ENCODE peak calls at places on chromosome 4, in ten cellular contexts. J is upper lobe of right lung, C is Caco-2, K is tibial nerve, V is left ventricle myocardium inferior, U is GM10248, Q is cardiac fibroblast, M is Panc1, F is progenitor cell of endocrine pancreas, H is mammary epithelial cell. S is an unnamed sample.

GRCh38 chr4:94545296-94545695 is 93.6 kb downstream of the PDLIM5 start:
- DNase-seq in F (no peak), H (peak; percentile 64), K (no peak), Q (peak; percentile 61), J (no peak), V (no peak), C (no peak), M (no peak), U (no peak), S (no peak)

GRCh38 chr4:54085284-54085683 is 14.7 kb upstream of the GSX2 start:
- DNase-seq in K (peak; percentile 77), U (no peak), J (no peak), H (peak; percentile 93), M (peak; percentile 88), C (no peak), Q (peak; percentile 84), V (no peak), F (no peak), S (peak; percentile 78)

GRCh38 chr4:123393696-123394095 is 2.9 kb upstream of the SPRY1 start:
- DNase-seq in Q (no peak), C (no peak), F (no peak), M (no peak), U (no peak), H (no peak), K (no peak), J (no peak), V (no peak), S (no peak)

GRCh38 chr4:124907881-124908280 is 195.3 kb upstream of the ANKRD50 start:
- DNase-seq in F (no peak), Q (peak; percentile 70), J (no peak), K (no peak), C (no peak), H (no peak), U (no peak), V (no peak), M (no peak), S (no peak)

GRCh38 chr4:90786602-90787001 is 659.4 kb downstream of the CCSER1 start:
- DNase-seq in J (no peak), Q (no peak), H (no peak), V (no peak), K (no peak), F (no peak), M (no peak), U (no peak), C (no peak), S (no peak)

GRCh38 chr4:7350396-7350795 is 84.3 kb downstream of the PSAPL1 start:
- DNase-seq in H (no peak), Q (no peak), V (peak; percentile 10), C (no peak), F (no peak), K (no peak), U (no peak), J (no peak), M (no peak), S (no peak)

GRCh38 chr4:158450741-158451140 is 70.9 kb upstream of the RXFP1 start:
- DNase-seq in H (no peak), F (no peak), U (no peak), J (no peak), M (no peak), K (no peak), C (no peak), V (no peak), Q (no peak), S (no peak)

GRCh38 chr4:26459756-26460530 is 30.3 kb downstream of the CCKAR start:
- DNase-seq in K (no peak), U (no peak), F (no peak), M (no peak), V (no peak), Q (no peak), J (no peak), C (no peak), H (no peak), S (peak; percentile 77)

GRCh38 chr4:6063684-6064083 is 45.5 kb upstream of the C4orf50 start:
- DNase-seq in V (no peak), M (no peak), F (no peak), Q (no peak), J (peak; percentile 58), U (no peak), K (no peak), H (no peak), C (no peak), S (no peak)

GRCh38 chr4:184471872-184472539 is 2.3 kb downstream of the IRF2 start:
- DNase-seq in Q (peak; percentile 26), J (no peak), C (no peak), U (peak; percentile 28), K (no peak), H (no peak), M (no peak), F (no peak), V (no peak), S (no peak)

GRCh38 chr4:139902328-139903217 is 237.0 kb downstream of the MGST2 start:
- DNase-seq in M (no peak), Q (no peak), H (no peak), J (no peak), V (no peak), K (no peak), C (no peak), F (no peak), U (no peak), S (no peak)

GRCh38 chr4:6855692-6856297 is 53.8 kb upstream of the TBC1D14 start:
- DNase-seq in K (no peak), U (peak; percentile 68), V (no peak), M (no peak), C (no peak), F (no peak), H (no peak), J (no peak), Q (peak; percentile 66), S (no peak)

GRCh38 chr4:8855781-8856245 is 15.8 kb downstream of the HMX1 start:
- DNase-seq in Q (no peak), K (no peak), U (no peak), V (no peak), H (no peak), M (no peak), J (no peak), F (no peak), C (no peak), S (no peak)
- TF ChIP-seq CTCF in Q (no peak), K (no peak), U (no peak), V (no peak), H (no peak), M (no peak), J (no peak), F (peak; percentile 44), C (no peak), S (no peak)

GRCh38 chr4:41012308-41012707 is 202.0 kb downstream of the APBB2 start:
- DNase-seq in C (no peak), H (no peak), K (no peak), Q (peak; percentile 43), U (no peak), V (no peak), M (no peak), F (no peak), J (no peak), S (no peak)
- TF ChIP-seq CTCF in C (no peak), H (no peak), K (no peak), Q (no peak), U (no peak), V (no peak), M (no peak), F (no peak), J (no peak), S (no peak)

DNA sequence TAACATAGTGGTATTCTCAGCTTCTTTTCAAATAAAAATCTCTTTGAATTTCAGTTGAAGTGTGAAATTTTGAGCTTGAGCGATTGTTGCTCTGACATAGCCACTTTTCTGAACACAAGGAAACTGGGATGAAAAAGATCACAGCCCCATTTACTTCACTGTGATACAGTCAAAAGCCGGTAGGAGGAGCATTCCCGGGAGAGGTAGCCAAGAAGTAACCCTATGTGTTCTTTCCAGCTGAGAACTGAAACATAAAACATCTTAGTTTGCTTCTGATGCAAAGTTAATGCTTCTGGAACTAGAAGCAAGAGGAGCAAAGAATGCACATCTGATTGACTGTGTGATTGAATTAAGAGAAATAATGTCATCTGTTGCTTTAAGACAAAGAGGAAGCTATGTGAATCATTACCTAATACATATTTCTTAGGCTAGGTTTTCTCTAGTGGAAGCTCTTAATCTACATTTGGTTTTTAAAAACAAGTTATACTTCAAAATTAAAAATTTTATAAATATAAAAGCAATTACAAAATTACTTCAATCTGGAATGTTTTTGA is 88.4 kb upstream of the UNC5C start:
- DNase-seq in F (no peak), V (no peak), C (no peak), H (peak; percentile 6), Q (peak; percentile 55), K (no peak), J (no peak), U (no peak), M (no peak), S (no peak)
- TF ChIP-seq CTCF in F (peak; percentile 44), V (peak; percentile 44), C (peak; percentile 10), H (peak; percentile 55), Q (peak; percentile 72), K (no peak), J (peak; percentile 39), U (no peak), M (peak; percentile 32), S (peak; percentile 52)

GRCh38 chr4:13816472-13816871 is 188.9 kb upstream of the BOD1L1 start:
- DNase-seq in U (no peak), M (no peak), C (no peak), V (no peak), J (no peak), F (no peak), K (no peak), H (no peak), Q (no peak), S (no peak)

DNA sequence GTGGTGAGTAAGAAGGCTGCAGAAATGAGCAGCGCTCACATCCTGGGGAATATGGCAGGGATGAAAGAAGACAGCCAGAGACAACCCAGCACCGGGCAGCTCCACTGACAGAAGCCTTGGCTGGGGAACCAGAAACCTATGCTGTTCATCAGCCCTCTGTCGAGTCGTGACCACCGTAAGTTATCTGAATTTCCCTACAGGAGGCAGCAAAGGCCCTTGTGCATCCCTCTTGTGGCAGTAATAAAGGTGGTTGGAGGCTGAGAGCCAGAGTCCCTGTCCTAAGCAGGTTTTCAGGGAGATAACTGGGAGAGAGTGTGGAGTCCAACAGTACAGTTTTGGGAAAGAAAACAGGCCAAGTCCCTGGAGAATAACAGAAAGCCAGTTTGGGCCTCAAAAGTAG is 194.0 kb upstream of the BOD1L1 start:
- DNase-seq in K (no peak), M (no peak), H (no peak), U (no peak), Q (no peak), V (no peak), F (no peak), J (no peak), C (no peak), S (no peak)
- TF ChIP-seq CTCF in K (no peak), M (no peak), H (no peak), U (no peak), Q (no peak), V (no peak), F (no peak), J (no peak), C (no peak), S (no peak)

GRCh38 chr4:89024051-89024675 is 32.8 kb downstream of the FAM13A start:
- DNase-seq in V (no peak), M (peak; percentile 38), H (peak; percentile 60), F (peak; percentile 25), C (peak; percentile 54), J (no peak), K (peak; percentile 88), Q (peak; percentile 86), U (peak; percentile 59), S (no peak)
- TF ChIP-seq CTCF in V (peak; percentile 86), M (peak; percentile 58), H (peak; percentile 74), F (peak; percentile 89), C (peak; percentile 82), J (peak; percentile 86), K (peak; percentile 70), Q (peak; percentile 64), U (peak; percentile 74), S (peak; percentile 92)